ENCODE peak calls at places on chromosomes 3 and 15, in five cellular contexts. One of them, this sample, is unnamed.

GRCh38 chr3:114745322-114746240 is 401.5 kb downstream of the ZBTB20 start:
- DNase-seq in SK-MEL-5: no peak
- DNase-seq in CD8-positive, alpha-beta memory T cell: no peak
- DNase-seq in aorta: no peak
- DNase-seq in stimulated activated CD4-positive, alpha-beta T cell treated with anti-CD3 and anti-CD28 coated beads, Interleukin-2, amount 100 ng/mL, for 24 hours: no peak
- DNase-seq in this sample: no peak

GRCh38 chr3:141659821-141660597 is 78.1 kb upstream of the RNF7 start:
- DNase-seq in SK-MEL-5: peak
- DNase-seq in CD8-positive, alpha-beta memory T cell: no peak
- DNase-seq in aorta: peak
- DNase-seq in stimulated activated CD4-positive, alpha-beta T cell treated with anti-CD3 and anti-CD28 coated beads, Interleukin-2, amount 100 ng/mL, for 24 hours: peak
- DNase-seq in this sample: peak

GRCh38 chr15:40115670-40116093 is 7.0 kb upstream of the BMF start:
- DNase-seq in SK-MEL-5: no peak
- DNase-seq in CD8-positive, alpha-beta memory T cell: no peak
- DNase-seq in aorta: peak
- DNase-seq in stimulated activated CD4-positive, alpha-beta T cell treated with anti-CD3 and anti-CD28 coated beads, Interleukin-2, amount 100 ng/mL, for 24 hours: peak
- DNase-seq in this sample: peak

GRCh38 chr3:158213461-158213860 is 103.6 kb downstream of the RSRC1 start:
- DNase-seq in SK-MEL-5: no peak
- DNase-seq in CD8-positive, alpha-beta memory T cell: no peak
- DNase-seq in aorta: no peak
- DNase-seq in stimulated activated CD4-positive, alpha-beta T cell treated with anti-CD3 and anti-CD28 coated beads, Interleukin-2, amount 100 ng/mL, for 24 hours: no peak
- DNase-seq in this sample: no peak

GRCh38 chr15:24734391-24734790 is 58.8 kb downstream of the NPAP1 start:
- DNase-seq in SK-MEL-5: no peak
- DNase-seq in CD8-positive, alpha-beta memory T cell: no peak
- DNase-seq in aorta: no peak
- DNase-seq in stimulated activated CD4-positive, alpha-beta T cell treated with anti-CD3 and anti-CD28 coated beads, Interleukin-2, amount 100 ng/mL, for 24 hours: no peak
- DNase-seq in this sample: no peak

GRCh38 chr3:178482981-178483380 is 53.3 kb upstream of the KCNMB2 start:
- DNase-seq in SK-MEL-5: no peak
- DNase-seq in CD8-positive, alpha-beta memory T cell: no peak
- DNase-seq in aorta: no peak
- DNase-seq in stimulated activated CD4-positive, alpha-beta T cell treated with anti-CD3 and anti-CD28 coated beads, Interleukin-2, amount 100 ng/mL, for 24 hours: no peak
- DNase-seq in this sample: no peak

GRCh38 chr15:60479711-60480110 is 769 bp upstream of the ICE2 start:
- DNase-seq in SK-MEL-5: no peak
- DNase-seq in CD8-positive, alpha-beta memory T cell: no peak
- DNase-seq in aorta: no peak
- DNase-seq in stimulated activated CD4-positive, alpha-beta T cell treated with anti-CD3 and anti-CD28 coated beads, Interleukin-2, amount 100 ng/mL, for 24 hours: no peak
- DNase-seq in this sample: no peak

GRCh38 chr3:139204756-139205155 is 139.1 kb upstream of the MRPS22 start:
- DNase-seq in SK-MEL-5: no peak
- DNase-seq in CD8-positive, alpha-beta memory T cell: no peak
- DNase-seq in aorta: no peak
- DNase-seq in stimulated activated CD4-positive, alpha-beta T cell treated with anti-CD3 and anti-CD28 coated beads, Interleukin-2, amount 100 ng/mL, for 24 hours: no peak
- DNase-seq in this sample: no peak

GRCh38 chr3:129046037-129046731 is 14.4 kb upstream of the GP9 start:
- DNase-seq in SK-MEL-5: no peak
- DNase-seq in CD8-positive, alpha-beta memory T cell: peak
- DNase-seq in aorta: no peak
- DNase-seq in stimulated activated CD4-positive, alpha-beta T cell treated with anti-CD3 and anti-CD28 coated beads, Interleukin-2, amount 100 ng/mL, for 24 hours: peak
- DNase-seq in this sample: no peak

GRCh38 chr15:68032672-68033071 is 21.4 kb upstream of the PIAS1 start:
- DNase-seq in SK-MEL-5: no peak
- DNase-seq in CD8-positive, alpha-beta memory T cell: no peak
- DNase-seq in aorta: no peak
- DNase-seq in stimulated activated CD4-positive, alpha-beta T cell treated with anti-CD3 and anti-CD28 coated beads, Interleukin-2, amount 100 ng/mL, for 24 hours: no peak
- DNase-seq in this sample: no peak

GRCh38 chr15:55744026-55744655 is 1.2 kb upstream of the PRTG start:
- DNase-seq in SK-MEL-5: no peak
- DNase-seq in CD8-positive, alpha-beta memory T cell: no peak
- DNase-seq in aorta: no peak
- DNase-seq in stimulated activated CD4-positive, alpha-beta T cell treated with anti-CD3 and anti-CD28 coated beads, Interleukin-2, amount 100 ng/mL, for 24 hours: no peak
- DNase-seq in this sample: no peak

GRCh38 chr3:53109822-53110771 is 20.1 kb downstream of the RFT1 start:
- DNase-seq in SK-MEL-5: peak
- DNase-seq in CD8-positive, alpha-beta memory T cell: no peak
- DNase-seq in aorta: peak
- DNase-seq in stimulated activated CD4-positive, alpha-beta T cell treated with anti-CD3 and anti-CD28 coated beads, Interleukin-2, amount 100 ng/mL, for 24 hours: peak
- DNase-seq in this sample: peak

GRCh38 chr3:138348107-138348949 is at the start of gene MRAS:
- DNase-seq in SK-MEL-5: peak
- DNase-seq in CD8-positive, alpha-beta memory T cell: peak
- DNase-seq in aorta: peak
- DNase-seq in stimulated activated CD4-positive, alpha-beta T cell treated with anti-CD3 and anti-CD28 coated beads, Interleukin-2, amount 100 ng/mL, for 24 hours: peak
- DNase-seq in this sample: peak

GRCh38 chr15:75420698-75421097 is 30.8 kb downstream of the SIN3A start:
- DNase-seq in SK-MEL-5: no peak
- DNase-seq in CD8-positive, alpha-beta memory T cell: no peak
- DNase-seq in aorta: no peak
- DNase-seq in stimulated activated CD4-positive, alpha-beta T cell treated with anti-CD3 and anti-CD28 coated beads, Interleukin-2, amount 100 ng/mL, for 24 hours: no peak
- DNase-seq in this sample: no peak

GRCh38 chr3:120432105-120432860 is 18.5 kb downstream of the FSTL1 start:
- DNase-seq in SK-MEL-5: no peak
- DNase-seq in CD8-positive, alpha-beta memory T cell: no peak
- DNase-seq in aorta: no peak
- DNase-seq in stimulated activated CD4-positive, alpha-beta T cell treated with anti-CD3 and anti-CD28 coated beads, Interleukin-2, amount 100 ng/mL, for 24 hours: no peak
- DNase-seq in this sample: no peak

GRCh38 chr3:171803044-171803443 is 7.2 kb downstream of the PLD1 start:
- DNase-seq in SK-MEL-5: no peak
- DNase-seq in CD8-positive, alpha-beta memory T cell: no peak
- DNase-seq in aorta: no peak
- DNase-seq in stimulated activated CD4-positive, alpha-beta T cell treated with anti-CD3 and anti-CD28 coated beads, Interleukin-2, amount 100 ng/mL, for 24 hours: no peak
- DNase-seq in this sample: no peak

GRCh38 chr3:149398296-149398695 is 20.8 kb upstream of the TM4SF1 start:
- DNase-seq in SK-MEL-5: no peak
- DNase-seq in CD8-positive, alpha-beta memory T cell: no peak
- DNase-seq in aorta: no peak
- DNase-seq in stimulated activated CD4-positive, alpha-beta T cell treated with anti-CD3 and anti-CD28 coated beads, Interleukin-2, amount 100 ng/mL, for 24 hours: no peak
- DNase-seq in this sample: no peak

GRCh38 chr3:128878556-128879124 is 780 bp upstream of the ACAD9 start:
- DNase-seq in SK-MEL-5: peak
- DNase-seq in CD8-positive, alpha-beta memory T cell: no peak
- DNase-seq in aorta: no peak
- DNase-seq in stimulated activated CD4-positive, alpha-beta T cell treated with anti-CD3 and anti-CD28 coated beads, Interleukin-2, amount 100 ng/mL, for 24 hours: no peak
- DNase-seq in this sample: no peak

GRCh38 chr3:56914646-56915045 is 112.9 kb upstream of the ARHGEF3 start:
- DNase-seq in SK-MEL-5: no peak
- DNase-seq in CD8-positive, alpha-beta memory T cell: no peak
- DNase-seq in aorta: no peak
- DNase-seq in stimulated activated CD4-positive, alpha-beta T cell treated with anti-CD3 and anti-CD28 coated beads, Interleukin-2, amount 100 ng/mL, for 24 hours: no peak
- DNase-seq in this sample: no peak

GRCh38 chr3:41769106-41769505 is 192.8 kb downstream of the ULK4 start:
- DNase-seq in SK-MEL-5: no peak
- DNase-seq in CD8-positive, alpha-beta memory T cell: no peak
- DNase-seq in aorta: no peak
- DNase-seq in stimulated activated CD4-positive, alpha-beta T cell treated with anti-CD3 and anti-CD28 coated beads, Interleukin-2, amount 100 ng/mL, for 24 hours: no peak
- DNase-seq in this sample: no peak

GRCh38 chr3:195221015-195221853 is 49.7 kb downstream of the XXYLT1 start:
- DNase-seq in SK-MEL-5: no peak
- DNase-seq in CD8-positive, alpha-beta memory T cell: no peak
- DNase-seq in aorta: peak
- DNase-seq in stimulated activated CD4-positive, alpha-beta T cell treated with anti-CD3 and anti-CD28 coated beads, Interleukin-2, amount 100 ng/mL, for 24 hours: no peak
- DNase-seq in this sample: peak

GRCh38 chr3:43707998-43708397 is 17.3 kb downstream of the ABHD5 start:
- DNase-seq in SK-MEL-5: peak
- DNase-seq in CD8-positive, alpha-beta memory T cell: no peak
- DNase-seq in aorta: no peak
- DNase-seq in stimulated activated CD4-positive, alpha-beta T cell treated with anti-CD3 and anti-CD28 coated beads, Interleukin-2, amount 100 ng/mL, for 24 hours: no peak
- DNase-seq in this sample: no peak

GRCh38 chr15:70068783-70069565 is 28.7 kb downstream of the TLE3 start:
- DNase-seq in SK-MEL-5: no peak
- DNase-seq in CD8-positive, alpha-beta memory T cell: no peak
- DNase-seq in aorta: no peak
- DNase-seq in stimulated activated CD4-positive, alpha-beta T cell treated with anti-CD3 and anti-CD28 coated beads, Interleukin-2, amount 100 ng/mL, for 24 hours: no peak
- DNase-seq in this sample: no peak

GRCh38 chr15:71647479-71647792 is 162.9 kb upstream of the NR2E3 start:
- DNase-seq in SK-MEL-5: no peak
- DNase-seq in CD8-positive, alpha-beta memory T cell: no peak
- DNase-seq in aorta: no peak
- DNase-seq in stimulated activated CD4-positive, alpha-beta T cell treated with anti-CD3 and anti-CD28 coated beads, Interleukin-2, amount 100 ng/mL, for 24 hours: no peak
- DNase-seq in this sample: no peak

GRCh38 chr15:90264649-90265048 is 823 bp upstream of the NGRN start:
- DNase-seq in SK-MEL-5: peak
- DNase-seq in CD8-positive, alpha-beta memory T cell: no peak
- DNase-seq in aorta: no peak
- DNase-seq in stimulated activated CD4-positive, alpha-beta T cell treated with anti-CD3 and anti-CD28 coated beads, Interleukin-2, amount 100 ng/mL, for 24 hours: peak
- DNase-seq in this sample: no peak

GRCh38 chr3:195128255-195129071 is 142.5 kb downstream of the XXYLT1 start:
- DNase-seq in SK-MEL-5: no peak
- DNase-seq in CD8-positive, alpha-beta memory T cell: no peak
- DNase-seq in aorta: no peak
- DNase-seq in stimulated activated CD4-positive, alpha-beta T cell treated with anti-CD3 and anti-CD28 coated beads, Interleukin-2, amount 100 ng/mL, for 24 hours: no peak
- DNase-seq in this sample: no peak